ENCODE peak calls at places on chromosomes 7 and 10, in four cellular contexts. I, S, F and N are unnamed samples.
A peak's percentile ranks its signal among the peaks of the same experiment; 100 is the strongest.

GRCh38 chr10:22986771-22987542 is 59.1 kb downstream of the ARMC3 start:
- DNase-seq in S (peak; percentile 6), I (peak; percentile 24), F (no peak), N (no peak)

GRCh38 chr10:4453950-4454349 is 372.1 kb upstream of the AKR1E2 start:
- DNase-seq in I (no peak), F (no peak), S (no peak), N (no peak)

GRCh38 chr7:39811161-39811614 is 138.9 kb upstream of the CDK13 start:
- DNase-seq in I (no peak), F (peak; percentile 50), S (no peak), N (no peak)

GRCh38 chr7:527723-528122 is 8.1 kb upstream of the PDGFA start:
- DNase-seq in S (no peak), I (no peak), F (no peak), N (no peak)

GRCh38 chr10:95327367-95327766 is 36.6 kb upstream of the PDLIM1 start:
- DNase-seq in F (no peak), I (no peak), S (no peak), N (no peak)

GRCh38 chr7:49624611-49625010 is 148.8 kb upstream of the VWC2 start:
- DNase-seq in I (no peak), F (no peak), S (no peak), N (no peak)

GRCh38 chr7:158413962-158414961 is 173.4 kb downstream of the PTPRN2 start:
- DNase-seq in F (no peak), S (no peak), I (no peak), N (no peak)

GRCh38 chr7:7861211-7861633 is 107.4 kb upstream of the GLCCI1 start:
- DNase-seq in I (no peak), S (peak; percentile 49), F (no peak), N (no peak)

GRCh38 chr10:4765428-4765827 is 60.6 kb upstream of the AKR1E2 start:
- DNase-seq in S (no peak), I (no peak), F (no peak), N (no peak)

GRCh38 chr10:3382092-3382491 is 209.5 kb upstream of the PITRM1 start:
- DNase-seq in S (no peak), F (no peak), I (no peak), N (no peak)

GRCh38 chr7:30598121-30598876 is 3.6 kb downstream of the GARS1 start:
- DNase-seq in F (no peak), S (no peak), I (no peak), N (no peak)

GRCh38 chr7:46909601-46910051 is 672.3 kb downstream of the TNS3 start:
- DNase-seq in S (no peak), I (no peak), F (no peak), N (no peak)

GRCh38 chr10:24622781-24623301 is 100.8 kb downstream of the ARHGAP21 start:
- DNase-seq in S (no peak), F (no peak), I (no peak), N (no peak)

GRCh38 chr10:35172574-35172973 is 45.9 kb downstream of the CREM start:
- DNase-seq in I (no peak), F (no peak), S (no peak), N (no peak)

GRCh38 chr10:112409755-112410154 is 35.8 kb downstream of the ACSL5 start:
- DNase-seq in I (no peak), S (no peak), F (no peak), N (no peak)

GRCh38 chr7:77473240-77474005 is 57.3 kb upstream of the GSAP start:
- DNase-seq in F (no peak), I (no peak), S (no peak), N (no peak)

GRCh38 chr7:105493928-105494325 is 28.1 kb downstream of the PUS7 start:
- DNase-seq in S (no peak), I (no peak), F (no peak), N (no peak)

GRCh38 chr7:42046483-42046882 is 190.5 kb downstream of the GLI3 start:
- DNase-seq in S (no peak), F (no peak), I (no peak), N (no peak)

GRCh38 chr10:86971146-86971991 is 3.1 kb downstream of the ADIRF start:
- DNase-seq in I (peak; percentile 55), S (no peak), F (no peak), N (peak; percentile 77)
- TF ChIP-seq HDAC6 in I (no peak), S (no peak), F (no peak), N (no peak)

GRCh38 chr7:128302110-128302509 is 41.6 kb downstream of the RBM28 start:
- DNase-seq in S (no peak), I (no peak), F (no peak), N (no peak)

GRCh38 chr7:128303624-128304023 is 40.1 kb downstream of the RBM28 start:
- DNase-seq in S (no peak), F (no peak), I (no peak), N (no peak)

GRCh38 chr7:128304212-128304611 is 39.5 kb downstream of the RBM28 start:
- DNase-seq in F (no peak), I (no peak), S (no peak), N (no peak)

GRCh38 chr7:128303133-128303532 is 40.6 kb downstream of the RBM28 start:
- DNase-seq in I (no peak), F (no peak), S (no peak), N (no peak)

DNA sequence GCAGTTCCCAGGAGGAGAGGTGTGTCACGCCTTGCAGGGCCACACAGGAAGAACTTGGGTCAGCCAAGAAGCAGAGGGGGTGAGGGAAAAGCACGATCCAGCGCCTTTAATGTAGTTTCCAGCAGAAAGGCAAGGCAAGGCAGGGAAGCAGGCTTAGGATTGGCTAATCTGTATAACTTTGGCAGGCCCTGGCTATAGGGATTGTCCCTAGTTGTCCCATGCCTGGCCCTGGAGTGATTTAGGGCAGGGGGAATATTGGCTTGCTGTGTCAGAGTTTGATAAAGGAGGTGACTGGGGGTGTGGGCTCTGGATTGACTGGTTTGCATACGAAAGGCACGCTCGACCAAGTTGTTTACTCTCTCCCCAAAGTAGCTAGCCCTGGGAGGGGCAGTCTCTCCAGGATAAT is 44.6 kb downstream of the RBM28 start:
- DNase-seq in I (no peak), F (no peak), S (no peak), N (peak; percentile 13)
- TF ChIP-seq SIN3A in I (no peak), F (no peak), S (no peak), N (no peak)

GRCh38 chr10:32000937-32001336 is 55.3 kb downstream of the KIF5B start:
- DNase-seq in F (no peak), S (no peak), I (no peak), N (no peak)

GRCh38 chr10:32007026-32007425 is 49.2 kb downstream of the KIF5B start:
- DNase-seq in S (no peak), I (no peak), F (no peak), N (no peak)

GRCh38 chr10:31999836-32000235 is 56.4 kb downstream of the KIF5B start:
- DNase-seq in F (no peak), I (no peak), S (no peak), N (no peak)

GRCh38 chr10:32004161-32004591 is 52.0 kb downstream of the KIF5B start:
- DNase-seq in I (no peak), S (peak; percentile 16), F (no peak), N (peak; percentile 60)

GRCh38 chr10:32005050-32005449 is 51.2 kb downstream of the KIF5B start:
- DNase-seq in S (peak; percentile 58), I (peak; percentile 16), F (peak; percentile 36), N (no peak)
- TF ChIP-seq KDM1A in S (no peak), I (no peak), F (no peak), N (no peak)

DNA sequence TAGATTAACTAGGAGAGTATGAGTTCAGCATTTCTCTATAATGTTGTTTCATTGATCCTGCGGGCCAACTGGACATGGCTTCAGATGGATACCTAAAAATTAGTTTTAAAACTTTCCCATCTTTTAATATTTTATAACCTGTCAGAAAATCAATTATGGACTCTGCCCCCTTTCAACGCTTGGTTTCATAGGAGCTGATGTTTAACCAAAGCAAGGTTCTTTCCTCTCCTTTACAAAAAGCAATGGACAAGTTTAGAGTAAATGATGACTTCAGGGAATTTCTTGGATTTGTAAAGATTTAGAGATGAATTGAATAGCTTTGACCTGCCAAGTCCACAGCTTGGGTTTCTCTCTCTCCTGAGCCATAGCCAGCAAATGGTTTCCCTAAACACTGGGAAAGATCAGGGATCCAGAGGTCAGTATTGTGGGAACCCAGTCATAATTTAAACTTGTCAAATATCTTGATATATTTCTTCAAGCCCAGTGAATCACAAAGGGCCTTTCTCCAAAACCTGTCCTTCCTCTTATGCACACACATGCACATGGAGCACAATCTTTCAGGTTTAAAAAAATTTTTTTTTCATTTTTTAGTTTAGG is 177.1 kb downstream of the EVX1 start:
- DNase-seq in I (no peak), S (no peak), F (no peak), N (no peak)
- TF ChIP-seq HDAC6 in I (no peak), S (no peak), F (no peak), N (no peak)

DNA sequence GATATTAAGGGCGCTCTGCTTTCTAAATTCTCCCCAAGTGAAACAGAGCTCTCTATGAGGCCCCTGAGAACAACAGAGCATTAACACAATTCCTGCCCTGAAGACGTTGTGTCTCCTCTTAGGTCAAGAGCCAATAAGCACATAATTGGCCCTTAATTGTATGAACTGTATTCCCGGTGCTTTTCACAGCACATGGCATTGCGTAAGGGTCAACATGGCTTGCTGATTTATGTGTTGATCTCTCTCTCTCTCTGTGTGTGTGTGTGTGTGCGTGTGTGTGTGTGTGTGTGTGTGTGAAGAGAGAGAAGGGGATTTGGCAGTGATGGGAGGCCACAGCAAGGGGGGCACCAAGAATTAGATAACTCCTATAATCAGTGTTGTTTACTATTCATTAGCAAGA is 40.5 kb downstream of the LYZL1 start:
- DNase-seq in F (no peak), S (peak; percentile 54), I (no peak), N (no peak)
- TF ChIP-seq SIN3A in F (no peak), S (no peak), I (no peak), N (no peak)

GRCh38 chr10:27861781-27862180 is 116.2 kb upstream of the MKX start:
- DNase-seq in I (no peak), F (no peak), S (no peak), N (no peak)
- TF ChIP-seq KDM1A in I (no peak), F (no peak), S (no peak), N (no peak)

GRCh38 chr7:4683884-4684565 is 1.9 kb downstream of the FOXK1 start:
- DNase-seq in F (peak; percentile 25), S (peak; percentile 41), I (peak; percentile 52), N (no peak)

GRCh38 chr7:4682621-4683042 is 537 bp downstream of the FOXK1 start:
- DNase-seq in I (no peak), S (no peak), F (peak; percentile 44), N (peak; percentile 54)

GRCh38 chr7:4683043-4683883 is 1.2 kb downstream of the FOXK1 start:
- DNase-seq in S (no peak), F (peak; percentile 51), I (no peak), N (no peak)

GRCh38 chr7:4681922-4682620 is at the start of gene FOXK1:
- DNase-seq in I (no peak), S (no peak), F (peak; percentile 88), N (peak; percentile 80)

DNA sequence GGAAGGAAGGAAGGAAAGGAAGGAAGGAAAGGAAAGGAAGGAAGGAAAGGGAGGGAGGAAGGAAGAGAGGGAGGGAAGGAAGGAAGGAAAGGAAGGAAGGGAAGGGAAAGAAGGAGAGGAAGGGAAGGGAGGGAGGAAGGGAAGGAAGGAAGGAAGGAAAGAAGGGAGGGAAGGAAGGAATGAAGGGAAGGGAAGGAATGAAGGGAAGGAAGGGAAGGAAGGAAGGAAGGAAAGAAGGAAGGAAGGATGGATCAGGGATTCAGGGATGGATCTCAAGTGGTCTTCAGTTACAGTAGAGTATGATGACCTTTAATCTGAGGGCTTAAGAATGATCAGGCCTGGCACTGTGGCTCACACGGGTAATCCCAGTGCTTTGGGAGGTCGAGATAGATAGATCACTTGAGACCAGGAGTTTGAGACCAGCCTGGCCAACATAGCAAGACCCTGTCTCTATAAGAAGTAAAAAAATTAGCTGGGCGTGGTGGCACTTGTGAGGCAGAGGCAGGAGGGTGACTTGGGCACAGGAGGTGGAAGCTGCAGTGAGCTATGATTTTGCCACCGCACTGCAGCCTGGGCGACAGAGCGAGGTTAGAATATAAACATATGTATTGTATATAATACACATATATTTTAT is 760 bp upstream of the FOXK1 start:
- DNase-seq in S (no peak), F (no peak), I (no peak), N (no peak)
- TF ChIP-seq HDAC6 in S (no peak), F (no peak), I (no peak), N (no peak)